ENCODE peak calls at places on chromosomes 6 and 20, in four cellular contexts. One of them, this sample, is unnamed.
A peak's percentile ranks its signal among the peaks of the same experiment; 100 is the strongest.

GRCh38 chr20:61117725-61118124 is 134.3 kb upstream of the CDH4 start:
- DNase-seq in spleen: no peak
- DNase-seq in RWPE1: no peak
- DNase-seq in caudate nucleus: no peak
- DNase-seq in this sample: no peak

GRCh38 chr20:52494244-52494643 is 302.7 kb upstream of the ZFP64 start:
- DNase-seq in spleen: no peak
- DNase-seq in RWPE1: peak; percentile 84
- DNase-seq in caudate nucleus: no peak
- DNase-seq in this sample: no peak

GRCh38 chr6:116328528-116328903 is 42.2 kb upstream of the DSE start:
- DNase-seq in spleen: no peak
- DNase-seq in RWPE1: no peak
- DNase-seq in caudate nucleus: no peak
- DNase-seq in this sample: no peak

GRCh38 chr6:43086022-43086658 is 10.0 kb downstream of the PTK7 start:
- DNase-seq in spleen: peak; percentile 15
- DNase-seq in RWPE1: no peak
- DNase-seq in caudate nucleus: no peak
- DNase-seq in this sample: no peak

GRCh38 chr20:62437985-62438384 is 10.6 kb upstream of the RBBP8NL start:
- DNase-seq in spleen: no peak
- DNase-seq in RWPE1: no peak
- DNase-seq in caudate nucleus: no peak
- DNase-seq in this sample: no peak

GRCh38 chr20:46311039-46311650 is 2.8 kb upstream of the CDH22 start:
- DNase-seq in spleen: no peak
- DNase-seq in RWPE1: no peak
- DNase-seq in caudate nucleus: no peak
- DNase-seq in this sample: no peak

GRCh38 chr20:54295686-54296085 is 87.8 kb downstream of the PFDN4 start:
- DNase-seq in spleen: no peak
- DNase-seq in RWPE1: no peak
- DNase-seq in caudate nucleus: no peak
- DNase-seq in this sample: no peak

GRCh38 chr6:111033628-111034289 is 51.9 kb downstream of the RPF2 start:
- DNase-seq in spleen: no peak
- DNase-seq in RWPE1: no peak
- DNase-seq in caudate nucleus: no peak
- DNase-seq in this sample: no peak

GRCh38 chr6:118893095-118893881 is 664 bp upstream of the ASF1A start:
- DNase-seq in spleen: no peak
- DNase-seq in RWPE1: peak; percentile 8
- DNase-seq in caudate nucleus: no peak
- DNase-seq in this sample: no peak

GRCh38 chr6:141685416-141685815 is 447.3 kb upstream of the GJE1 start:
- DNase-seq in spleen: no peak
- DNase-seq in RWPE1: no peak
- DNase-seq in caudate nucleus: no peak
- DNase-seq in this sample: no peak

GRCh38 chr6:119443993-119444641 is 94.6 kb upstream of the MAN1A1 start:
- DNase-seq in spleen: no peak
- DNase-seq in RWPE1: no peak
- DNase-seq in caudate nucleus: no peak
- DNase-seq in this sample: no peak

GRCh38 chr6:157547112-157547511 is 166.1 kb downstream of the ZDHHC14 start:
- DNase-seq in spleen: no peak
- DNase-seq in RWPE1: no peak
- DNase-seq in caudate nucleus: no peak
- DNase-seq in this sample: no peak

GRCh38 chr6:145732788-145733187 is 2.5 kb downstream of the EPM2A start:
- DNase-seq in spleen: no peak
- DNase-seq in RWPE1: no peak
- DNase-seq in caudate nucleus: no peak
- DNase-seq in this sample: no peak

GRCh38 chr6:145734486-145735355 is 599 bp downstream of the EPM2A start:
- DNase-seq in spleen: peak; percentile 95
- DNase-seq in RWPE1: peak; percentile 90
- DNase-seq in caudate nucleus: peak; percentile 81
- DNase-seq in this sample: peak; percentile 25

GRCh38 chr6:145733207-145733606 is 2.1 kb downstream of the EPM2A start:
- DNase-seq in spleen: no peak
- DNase-seq in RWPE1: no peak
- DNase-seq in caudate nucleus: no peak
- DNase-seq in this sample: no peak

GRCh38 chr6:145735356-145736165 is at the start of gene EPM2A:
- DNase-seq in spleen: peak; percentile 96
- DNase-seq in RWPE1: peak; percentile 80
- DNase-seq in caudate nucleus: peak; percentile 46
- DNase-seq in this sample: peak; percentile 81

GRCh38 chr6:145733770-145734169 is 1.6 kb downstream of the EPM2A start:
- DNase-seq in spleen: no peak
- DNase-seq in RWPE1: no peak
- DNase-seq in caudate nucleus: no peak
- DNase-seq in this sample: no peak
- H3K27ac ChIP-seq in spleen: no peak overlapping the region
- H3K27ac ChIP-seq in RWPE1: no peak overlapping the region
- H3K27ac ChIP-seq in caudate nucleus: peak overlapping the region; percentile 79
- H3K27ac ChIP-seq in this sample: no peak overlapping the region

GRCh38 chr6:5695260-5696245 is 311.2 kb downstream of the NRN1 start:
- DNase-seq in spleen: no peak
- DNase-seq in RWPE1: no peak
- DNase-seq in caudate nucleus: no peak
- DNase-seq in this sample: no peak
- H3K27ac ChIP-seq in spleen: peak overlapping the region; percentile 35
- H3K27ac ChIP-seq in RWPE1: no peak overlapping the region
- H3K27ac ChIP-seq in caudate nucleus: no peak overlapping the region
- H3K27ac ChIP-seq in this sample: no peak overlapping the region

DNA sequence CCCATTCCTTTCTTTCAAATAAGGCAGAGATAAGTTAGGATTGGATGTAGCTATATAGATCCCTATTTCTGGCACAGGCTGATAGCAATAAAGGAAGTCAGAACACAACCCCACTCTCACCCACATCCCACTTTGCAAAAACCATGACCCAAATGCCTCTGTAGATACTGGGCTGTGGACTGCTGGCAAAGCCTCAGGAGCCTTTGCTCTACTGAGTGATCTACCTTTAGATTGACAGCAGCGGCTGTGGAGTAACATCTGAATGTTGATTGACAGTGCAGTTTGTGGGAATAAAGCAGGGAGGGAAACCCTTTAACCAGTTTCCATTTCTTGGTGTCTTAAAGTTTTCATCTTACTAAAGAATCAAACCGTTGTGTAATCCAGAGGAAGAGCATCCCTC is 6.7 kb upstream of the TMEM30A start:
- DNase-seq in spleen: no peak
- DNase-seq in RWPE1: no peak
- DNase-seq in caudate nucleus: no peak
- DNase-seq in this sample: no peak
- H3K27ac ChIP-seq in spleen: no peak overlapping the region
- H3K27ac ChIP-seq in RWPE1: no peak overlapping the region
- H3K27ac ChIP-seq in caudate nucleus: peak overlapping the region; percentile 81
- H3K27ac ChIP-seq in this sample: peak overlapping the region; percentile 12

DNA sequence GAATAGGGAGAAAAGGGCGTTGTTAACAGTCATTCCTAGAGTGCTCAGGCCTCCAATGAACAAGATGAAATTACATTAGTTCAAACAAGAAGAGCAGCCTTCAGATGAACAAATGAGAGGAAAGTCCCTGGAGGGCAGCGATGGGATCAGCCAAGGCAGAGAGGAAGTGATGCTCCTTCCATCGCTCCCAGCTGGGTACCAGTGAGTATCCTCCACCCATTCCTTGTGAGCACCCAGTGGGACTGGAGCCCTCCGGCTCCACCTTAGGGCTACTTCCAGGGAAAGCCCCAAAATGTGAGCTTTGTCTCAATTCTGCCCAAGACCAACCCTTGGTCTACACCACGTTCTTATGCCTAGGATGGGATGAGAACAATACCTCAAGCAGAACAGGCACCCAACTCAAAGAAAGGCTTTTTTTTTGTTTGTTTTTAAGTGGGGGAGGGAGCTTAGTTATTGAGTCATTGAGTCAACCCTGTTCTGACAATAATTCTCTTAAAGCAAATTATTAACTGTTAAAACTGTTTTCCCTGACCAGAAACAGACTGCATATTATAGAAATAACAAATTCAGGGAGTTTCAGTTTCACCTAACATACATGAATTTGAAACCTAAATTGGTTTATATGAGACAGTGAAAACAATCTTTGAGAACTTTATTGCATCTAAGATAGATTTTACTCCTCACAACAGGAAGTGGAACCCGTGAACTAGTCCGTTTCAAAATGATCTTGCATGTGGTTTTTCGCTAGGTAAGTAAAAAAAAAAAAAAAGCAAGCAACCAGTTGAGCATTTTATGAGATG is 106.9 kb downstream of the IPCEF1 start:
- DNase-seq in spleen: no peak
- DNase-seq in RWPE1: no peak
- DNase-seq in caudate nucleus: no peak
- DNase-seq in this sample: no peak
- H3K27ac ChIP-seq in spleen: peak overlapping the region; percentile 49
- H3K27ac ChIP-seq in RWPE1: no peak overlapping the region
- H3K27ac ChIP-seq in caudate nucleus: no peak overlapping the region
- H3K27ac ChIP-seq in this sample: no peak overlapping the region

GRCh38 chr20:43516251-43516824 is 8.8 kb downstream of the L3MBTL1 start:
- DNase-seq in spleen: no peak
- DNase-seq in RWPE1: no peak
- DNase-seq in caudate nucleus: no peak
- DNase-seq in this sample: no peak

GRCh38 chr20:43513298-43514061 is 6.0 kb downstream of the L3MBTL1 start:
- DNase-seq in spleen: peak; percentile 77
- DNase-seq in RWPE1: peak; percentile 51
- DNase-seq in caudate nucleus: no peak
- DNase-seq in this sample: no peak

GRCh38 chr20:43515628-43516027 is 8.1 kb downstream of the L3MBTL1 start:
- DNase-seq in spleen: no peak
- DNase-seq in RWPE1: no peak
- DNase-seq in caudate nucleus: peak; percentile 17
- DNase-seq in this sample: peak; percentile 7

GRCh38 chr20:43511879-43512278 is 4.4 kb downstream of the L3MBTL1 start:
- DNase-seq in spleen: no peak
- DNase-seq in RWPE1: no peak
- DNase-seq in caudate nucleus: no peak
- DNase-seq in this sample: no peak

GRCh38 chr20:43514062-43514971 is 6.8 kb downstream of the L3MBTL1 start:
- DNase-seq in spleen: peak; percentile 97
- DNase-seq in RWPE1: peak; percentile 100
- DNase-seq in caudate nucleus: peak; percentile 98
- DNase-seq in this sample: peak; percentile 96
- H3K27ac ChIP-seq in spleen: peak overlapping the region; percentile 42
- H3K27ac ChIP-seq in RWPE1: peak overlapping the region; percentile 67
- H3K27ac ChIP-seq in caudate nucleus: peak overlapping the region; percentile 62
- H3K27ac ChIP-seq in this sample: peak overlapping the region; percentile 81

DNA sequence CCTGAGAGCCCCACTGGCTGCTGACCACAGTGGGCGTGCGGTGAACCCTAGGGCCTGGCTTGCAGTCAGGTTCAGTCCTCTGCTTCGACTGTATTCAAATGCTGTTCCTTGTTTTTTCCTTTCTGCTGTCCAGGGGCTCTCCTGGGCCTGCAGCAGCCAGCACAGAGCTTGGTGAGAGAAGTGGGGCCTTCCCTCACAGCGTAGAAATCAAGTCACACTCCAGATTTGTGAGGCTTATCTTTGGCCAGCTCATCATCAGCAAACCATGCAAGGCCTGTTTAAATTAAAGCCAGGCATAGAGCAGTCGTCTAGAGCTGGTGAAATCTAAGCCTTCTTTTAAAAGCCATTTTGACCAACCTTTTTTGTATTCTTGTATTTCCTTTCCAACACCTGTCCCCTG is 8.4 kb downstream of the FAM120B start:
- DNase-seq in spleen: no peak
- DNase-seq in RWPE1: no peak
- DNase-seq in caudate nucleus: no peak
- DNase-seq in this sample: no peak
- H3K27ac ChIP-seq in spleen: no peak overlapping the region
- H3K27ac ChIP-seq in RWPE1: no peak overlapping the region
- H3K27ac ChIP-seq in caudate nucleus: no peak overlapping the region
- H3K27ac ChIP-seq in this sample: no peak overlapping the region

GRCh38 chr20:47776639-47777038 is 8.6 kb downstream of the SULF2 start:
- DNase-seq in spleen: no peak
- DNase-seq in RWPE1: no peak
- DNase-seq in caudate nucleus: no peak
- DNase-seq in this sample: no peak
- H3K27ac ChIP-seq in spleen: no peak overlapping the region
- H3K27ac ChIP-seq in RWPE1: peak overlapping the region; percentile 57
- H3K27ac ChIP-seq in caudate nucleus: no peak overlapping the region
- H3K27ac ChIP-seq in this sample: no peak overlapping the region

GRCh38 chr6:84193140-84193708 is 34.2 kb downstream of the CEP162 start:
- DNase-seq in spleen: no peak
- DNase-seq in RWPE1: peak; percentile 82
- DNase-seq in caudate nucleus: no peak
- DNase-seq in this sample: no peak
- H3K27ac ChIP-seq in spleen: no peak overlapping the region
- H3K27ac ChIP-seq in RWPE1: no peak overlapping the region
- H3K27ac ChIP-seq in caudate nucleus: no peak overlapping the region
- H3K27ac ChIP-seq in this sample: no peak overlapping the region